ENCODE peak calls at places on chromosomes 13 and 19, in nine cellular contexts. E is H9, O is ascending aorta, I is thyroid gland, R is A549, K is lung, C is left lung, Y is heart left ventricle, F is psoas muscle. D is an unnamed sample. For H3K4me1, the result is how much of the 10 kb centered on the place peaks cover.

GRCh38 chr13:25901460-25902376 is 150.1 kb downstream of the SHISA2 start:
- DNase-seq in O (no peak), F (no peak), E (no peak), R (no peak), C (no peak), Y (no peak), K (no peak), I (no peak), D (peak)

GRCh38 chr13:113141591-113141950 is 16.9 kb upstream of the PROZ start:
- DNase-seq in I (no peak), K (no peak), R (no peak), E (peak), F (no peak), O (peak), C (no peak), Y (no peak), D (no peak)

GRCh38 chr13:94706854-94707399 is 5.4 kb downstream of the SOX21 start:
- DNase-seq in R (no peak), C (no peak), F (no peak), Y (no peak), I (no peak), K (no peak), O (no peak), E (no peak), D (no peak)

GRCh38 chr13:40026741-40027140 is 371.3 kb downstream of the COG6 start:
- DNase-seq in K (no peak), F (no peak), C (no peak), Y (no peak), E (no peak), I (no peak), O (no peak), R (no peak), D (no peak)

GRCh38 chr19:402786-403185 is 6.2 kb downstream of the C2CD4C start:
- DNase-seq in I (no peak), Y (no peak), C (no peak), O (no peak), F (peak), K (no peak), R (no peak), E (peak), D (no peak)

GRCh38 chr13:113777311-113778260 is 18.6 kb downstream of the TMEM255B start:
- DNase-seq in R (no peak), I (peak), Y (no peak), E (peak), F (peak), K (no peak), C (no peak), O (no peak), D (peak)

GRCh38 chr19:52237771-52238400 is 31.5 kb upstream of the ZNF766 start:
- DNase-seq in K (peak), C (peak), R (no peak), F (peak), O (peak), Y (no peak), I (peak), E (peak), D (peak)

GRCh38 chr19:10339380-10339960 is at the start of gene ICAM3:
- DNase-seq in O (no peak), C (peak), R (no peak), F (no peak), K (peak), I (no peak), E (peak), Y (no peak), D (no peak)

GRCh38 chr19:39030854-39031367 is 1.4 kb downstream of the FBXO27 start:
- DNase-seq in R (no peak), E (no peak), I (no peak), F (no peak), K (no peak), C (no peak), O (no peak), Y (no peak), D (peak)

GRCh38 chr13:43014162-43014561 is 9.2 kb upstream of the DNAJC15 start:
- DNase-seq in Y (no peak), K (no peak), F (no peak), R (no peak), E (no peak), O (no peak), C (no peak), I (no peak), D (no peak)

GRCh38 chr13:23411706-23412105 is 21.8 kb downstream of the SACS start:
- DNase-seq in K (no peak), O (no peak), F (no peak), Y (no peak), C (no peak), R (no peak), E (no peak), I (peak), D (no peak)

GRCh38 chr13:20882206-20882605 is 20.3 kb downstream of the XPO4 start:
- DNase-seq in I (no peak), R (no peak), F (no peak), O (no peak), Y (no peak), K (no peak), E (peak), C (no peak), D (peak)

GRCh38 chr13:45119469-45119989 is 781 bp upstream of the GTF2F2 start:
- DNase-seq in K (no peak), O (no peak), I (no peak), Y (no peak), E (no peak), F (no peak), C (no peak), R (no peak), D (no peak)

GRCh38 chr19:1491114-1491848 is at the start of gene REEP6:
- DNase-seq in K (no peak), R (no peak), O (no peak), E (no peak), I (no peak), C (no peak), Y (peak), F (no peak), D (no peak)

GRCh38 chr19:870963-871401 is 11.5 kb downstream of the CFD start:
- DNase-seq in E (no peak), O (no peak), R (no peak), Y (peak), I (peak), F (peak), C (no peak), K (no peak), D (no peak)

GRCh38 chr13:40672310-40673060 is 6.0 kb upstream of the FOXO1 start:
- DNase-seq in I (no peak), K (no peak), R (peak), O (no peak), F (no peak), Y (no peak), E (no peak), C (no peak), D (peak)

GRCh38 chr13:100363351-100363750 is 225.2 kb downstream of the GGACT start:
- DNase-seq in C (no peak), I (no peak), O (no peak), Y (no peak), F (no peak), R (no peak), E (no peak), K (no peak), D (no peak)

GRCh38 chr19:51339687-51340656 is 2.0 kb downstream of the VSIG10L start:
- DNase-seq in R (peak), E (peak), Y (peak), I (peak), C (peak), K (peak), O (peak), F (peak), D (peak)

GRCh38 chr13:75759531-75759930 is 123.4 kb downstream of the LMO7 start:
- DNase-seq in O (no peak), K (no peak), Y (no peak), R (no peak), C (no peak), F (no peak), E (no peak), I (no peak), D (no peak)

GRCh38 chr13:110628477-110628793 is 13.1 kb downstream of the NAXD start:
- DNase-seq in R (no peak), K (no peak), E (no peak), Y (no peak), F (no peak), I (no peak), O (no peak), C (no peak), D (no peak)

GRCh38 chr13:98842858-98843481 is 90.5 kb upstream of the SLC15A1 start:
- DNase-seq in O (no peak), C (peak), Y (peak), K (peak), E (peak), R (peak), I (peak), F (peak), D (peak)

GRCh38 chr13:67792151-67792665 is 562.1 kb upstream of the PCDH9 start:
- DNase-seq in O (no peak), E (no peak), Y (no peak), R (no peak), K (no peak), I (no peak), F (no peak), C (no peak), D (peak)

GRCh38 chr19:13610042-13610691 is 103.9 kb upstream of the CACNA1A start:
- DNase-seq in K (no peak), O (no peak), R (no peak), F (no peak), C (no peak), E (peak), I (no peak), Y (no peak), D (no peak)

GRCh38 chr13:97117388-97117910 is 104.7 kb upstream of the MBNL2 start:
- DNase-seq in I (no peak), R (no peak), C (no peak), E (no peak), Y (no peak), O (no peak), K (no peak), F (no peak), D (peak)

GRCh38 chr19:31674503-31675186 is 325.4 kb upstream of the TSHZ3 start:
- DNase-seq in I (no peak), O (no peak), Y (no peak), E (no peak), R (no peak), K (no peak), C (no peak), F (no peak), D (no peak)

GRCh38 chr19:27894906-27895754 is 1317.8 kb downstream of the UQCRFS1 start:
- DNase-seq in R (no peak), O (no peak), F (no peak), Y (no peak), E (no peak), K (no peak), I (no peak), C (no peak), D (no peak)

GRCh38 chr19:49231389-49231788 is 73.8 kb downstream of the TRPM4 start:
- DNase-seq in F (no peak), O (no peak), I (no peak), E (no peak), K (no peak), R (no peak), Y (no peak), C (no peak), D (peak)

GRCh38 chr13:47484564-47484963 is 516.5 kb downstream of the SUCLA2 start:
- DNase-seq in Y (no peak), I (no peak), E (no peak), R (no peak), F (no peak), K (no peak), O (no peak), C (no peak), D (no peak)

GRCh38 chr13:27446986-27447583 is 3.3 kb downstream of the MTIF3 start:
- DNase-seq in O (no peak), K (no peak), Y (no peak), R (no peak), F (no peak), E (no peak), I (no peak), C (no peak), D (no peak)

GRCh38 chr19:32018014-32018413 is 327.4 kb upstream of the ZNF507 start:
- DNase-seq in F (no peak), E (no peak), O (no peak), Y (no peak), C (no peak), I (peak), R (no peak), K (no peak), D (no peak)

GRCh38 chr13:114025432-114026127 is 51.7 kb upstream of the C13orf46 start:
- DNase-seq in I (no peak), C (no peak), Y (peak), E (no peak), O (no peak), R (no peak), K (no peak), F (no peak), D (no peak)

GRCh38 chr13:76723551-76724232 is 162.5 kb downstream of the KCTD12 start:
- DNase-seq in E (peak), Y (peak), O (no peak), K (peak), I (no peak), C (peak), R (no peak), F (no peak), D (peak)

GRCh38 chr19:501646-502045 is 5.4 kb downstream of the MADCAM1 start:
- DNase-seq in Y (no peak), O (no peak), E (peak), C (no peak), K (no peak), R (no peak), I (no peak), F (peak), D (no peak)

GRCh38 chr13:34419025-34419424 is 523.0 kb upstream of the NBEA start:
- DNase-seq in R (no peak), C (no peak), O (no peak), I (no peak), Y (no peak), E (no peak), F (no peak), K (no peak), D (no peak)

GRCh38 chr19:58317481-58318072 is 9.2 kb upstream of the ZSCAN22 start:
- DNase-seq in Y (no peak), O (no peak), K (no peak), R (no peak), E (no peak), C (no peak), I (peak), F (no peak), D (peak)

GRCh38 chr19:17244618-17245534 is 843 bp downstream of the NR2F6 start:
- DNase-seq in R (no peak), I (peak), F (peak), O (no peak), Y (peak), K (no peak), C (peak), E (no peak), D (no peak)

GRCh38 chr19:53897459-53897858 is 11.6 kb upstream of the CACNG7 start:
- DNase-seq in O (no peak), I (no peak), E (no peak), Y (no peak), F (no peak), C (no peak), R (no peak), K (no peak), D (no peak)

GRCh38 chr13:111926501-111927180 is 140.3 kb upstream of the SOX1 start:
- DNase-seq in Y (no peak), F (no peak), O (no peak), E (peak), I (no peak), K (no peak), C (peak), R (no peak), D (no peak)

GRCh38 chr13:83219832-83220231 is 662.4 kb downstream of the SLITRK1 start:
- DNase-seq in F (no peak), O (no peak), K (no peak), C (no peak), I (no peak), R (no peak), Y (no peak), E (no peak), D (no peak)

DNA sequence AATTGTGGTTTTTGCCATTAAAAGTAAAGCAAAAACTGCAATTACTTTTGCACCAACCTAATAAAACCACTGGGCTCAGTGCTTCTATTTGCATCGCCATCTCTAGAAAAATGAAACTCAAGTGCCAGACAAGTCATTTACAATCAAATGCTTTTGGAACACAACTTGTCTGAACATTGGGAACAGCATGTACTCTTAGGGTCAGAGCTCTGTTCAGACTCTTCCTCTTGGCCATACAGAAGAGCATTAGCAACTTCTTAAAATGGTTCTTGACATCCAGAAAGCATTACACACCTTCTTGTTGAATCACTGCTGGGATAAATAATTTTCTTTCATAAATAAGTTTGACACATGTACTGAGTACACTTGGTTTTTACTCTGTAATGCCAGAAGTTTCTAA is 272.5 kb downstream of the DCLK1 start:
- DNase-seq in C (no peak), F (no peak), R (no peak), E (no peak), I (no peak), O (no peak), K (no peak), Y (no peak), D (no peak)
- H3K4me1 ChIP-seq in C (under half), F (under half), R (under half), E (under half), I (under half), O (under half), K (under half), Y (under half), D (under half)

GRCh38 chr13:29589967-29590366 is 5.5 kb downstream of the SLC7A1 start:
- DNase-seq in K (no peak), I (no peak), Y (no peak), F (no peak), O (no peak), R (no peak), C (no peak), E (peak), D (peak)

GRCh38 chr13:29593605-29594297 is 1.7 kb downstream of the SLC7A1 start:
- DNase-seq in F (no peak), R (no peak), C (no peak), Y (no peak), I (no peak), E (no peak), K (no peak), O (no peak), D (no peak)

GRCh38 chr13:29587645-29588044 is 7.8 kb downstream of the SLC7A1 start:
- DNase-seq in E (no peak), C (no peak), F (no peak), K (no peak), R (no peak), Y (no peak), O (no peak), I (no peak), D (no peak)

GRCh38 chr13:29591310-29591709 is 4.2 kb downstream of the SLC7A1 start:
- DNase-seq in C (no peak), O (no peak), I (no peak), F (no peak), E (no peak), R (no peak), Y (no peak), K (no peak), D (no peak)

GRCh38 chr13:29589234-29589633 is 6.3 kb downstream of the SLC7A1 start:
- DNase-seq in K (no peak), Y (no peak), C (no peak), F (no peak), E (no peak), O (no peak), R (no peak), I (peak), D (peak)
- H3K4me1 ChIP-seq in K (under half), Y (under half), C (under half), F (under half), E (under half), O (under half), R (under half), I (under half), D (under half)

GRCh38 chr19:46349311-46349993 is 2.6 kb downstream of the PPP5C start:
- DNase-seq in C (peak), K (no peak), I (peak), Y (no peak), R (no peak), F (no peak), E (no peak), O (no peak), D (no peak)

GRCh38 chr19:46345157-46345556 is 1.7 kb upstream of the PPP5C start:
- DNase-seq in I (no peak), E (no peak), C (no peak), F (no peak), Y (no peak), R (no peak), K (no peak), O (no peak), D (no peak)

GRCh38 chr19:46347572-46347883 is 641 bp downstream of the PPP5C start:
- DNase-seq in K (no peak), R (no peak), E (no peak), C (no peak), I (no peak), F (no peak), O (no peak), Y (no peak), D (no peak)

GRCh38 chr19:46347985-46348384 is 1.1 kb downstream of the PPP5C start:
- DNase-seq in F (no peak), C (no peak), K (no peak), I (no peak), E (no peak), O (no peak), R (no peak), Y (no peak), D (no peak)

DNA sequence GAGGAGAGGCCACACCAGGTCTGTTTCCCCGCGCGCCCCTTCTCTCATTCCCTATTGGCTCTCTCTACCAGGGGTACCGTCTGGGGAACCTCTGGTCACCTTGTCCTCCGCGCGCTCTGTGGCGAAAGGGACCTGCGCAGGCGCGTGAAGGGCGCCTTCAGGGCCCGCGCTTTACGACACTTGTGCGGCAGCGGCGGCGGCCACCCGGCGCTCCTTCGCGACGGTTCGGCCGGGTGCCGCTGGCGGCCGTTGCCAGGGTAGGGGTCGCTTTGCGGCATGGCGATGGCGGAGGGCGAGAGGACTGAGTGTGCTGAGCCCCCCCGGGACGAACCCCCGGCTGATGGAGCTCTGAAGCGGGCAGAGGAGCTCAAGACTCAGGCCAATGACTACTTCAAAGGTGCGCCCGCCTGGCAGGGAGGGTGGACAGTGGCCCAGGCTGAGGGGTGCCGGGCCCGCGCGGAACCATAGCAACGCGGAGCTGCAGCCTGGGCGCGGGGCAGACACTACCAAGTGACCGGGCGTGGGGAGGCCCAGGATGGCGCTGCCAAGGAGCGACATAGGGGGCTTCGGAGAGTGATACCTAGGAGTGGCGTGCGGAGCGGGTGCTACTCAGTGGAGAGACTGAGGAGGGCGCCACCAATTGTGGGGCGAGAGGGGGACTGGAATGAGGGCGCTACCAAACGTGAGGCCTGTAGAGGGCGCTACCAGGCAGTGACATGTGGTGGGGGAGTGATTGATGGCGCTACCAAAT is at the start of gene PPP5C:
- DNase-seq in K (peak), C (peak), Y (peak), O (peak), E (peak), F (peak), R (peak), I (peak), D (peak)
- H3K4me1 ChIP-seq in K (under half), C (under half), Y (under half), O (under half), E (under half), F (under half), R (under half), I (half or more), D (under half)

GRCh38 chr13:50129065-50129922 is 114.0 kb downstream of the KCNRG start:
- DNase-seq in Y (peak), R (no peak), C (no peak), K (no peak), F (peak), I (no peak), E (no peak), O (no peak), D (peak)
- H3K4me1 ChIP-seq in Y (under half), R (under half), C (under half), K (under half), F (under half), I (under half), E (under half), O (under half), D (under half)

D was measured in mesendoderm.